ENCODE peak calls at places on chromosomes 5 and 9, in five cellular contexts. G is tibial nerve, S is mucosa of descending colon, X is prostate gland, E is heart left ventricle. A is an unnamed sample. For H3K4me1, the result is how much of the 10 kb centered on the place peaks cover.

GRCh38 chr9:95815961-95816360 is 59.5 kb upstream of the ERCC6L2 start:
- DNase-seq in G (no peak), S (no peak), X (no peak), E (no peak), A (no peak)

GRCh38 chr5:77971965-77972544 is 195.9 kb upstream of the TBCA start:
- DNase-seq in G (no peak), S (no peak), X (no peak), E (no peak), A (no peak)

GRCh38 chr5:34539183-34539582 is 116.9 kb upstream of the RAI14 start:
- DNase-seq in G (no peak), S (no peak), X (no peak), E (no peak), A (no peak)

GRCh38 chr5:83895860-83896259 is 175.2 kb upstream of the HAPLN1 start:
- DNase-seq in G (no peak), S (no peak), X (no peak), E (no peak), A (no peak)

GRCh38 chr5:73947876-73948275 is 321.9 kb downstream of the ARHGEF28 start:
- DNase-seq in G (no peak), S (no peak), X (no peak), E (no peak), A (no peak)

GRCh38 chr5:102241809-102242421 is 54.2 kb downstream of the SLCO4C1 start:
- DNase-seq in G (no peak), S (peak), X (no peak), E (no peak), A (no peak)

GRCh38 chr9:121735065-121735791 is 83.8 kb downstream of the DAB2IP start:
- DNase-seq in G (no peak), S (peak), X (no peak), E (no peak), A (no peak)

GRCh38 chr9:27118916-27119315 is 9.9 kb downstream of the TEK start:
- DNase-seq in G (no peak), S (no peak), X (no peak), E (no peak), A (no peak)

GRCh38 chr5:123549256-123549904 is 37.4 kb downstream of the CSNK1G3 start:
- DNase-seq in G (no peak), S (peak), X (no peak), E (no peak), A (no peak)

GRCh38 chr9:86645303-86645702 is 291.1 kb upstream of the TUT7 start:
- DNase-seq in G (no peak), S (no peak), X (no peak), E (no peak), A (no peak)

GRCh38 chr5:131242728-131243255 is 21.1 kb upstream of the CDC42SE2 start:
- DNase-seq in G (no peak), S (no peak), X (no peak), E (no peak), A (no peak)

GRCh38 chr9:121752929-121753328 is 101.5 kb downstream of the DAB2IP start:
- DNase-seq in G (no peak), S (no peak), X (no peak), E (no peak), A (no peak)

GRCh38 chr9:7216004-7216821 is 458.4 kb downstream of the KDM4C start:
- DNase-seq in G (no peak), S (no peak), X (no peak), E (no peak), A (no peak)

GRCh38 chr5:140239939-140240700 is 62.8 kb downstream of the PFDN1 start:
- DNase-seq in G (peak), S (peak), X (no peak), E (no peak), A (peak)

GRCh38 chr9:33676746-33677505 is 118.4 kb upstream of the PRSS3 start:
- DNase-seq in G (no peak), S (peak), X (peak), E (peak), A (peak)

GRCh38 chr5:39775458-39776365 is 350.9 kb upstream of the DAB2 start:
- DNase-seq in G (no peak), S (no peak), X (no peak), E (no peak), A (no peak)

GRCh38 chr5:38433160-38433861 is 123.1 kb downstream of the LIFR start:
- DNase-seq in G (no peak), S (no peak), X (no peak), E (peak), A (no peak)

GRCh38 chr9:101465330-101465915 is 29.8 kb upstream of the ALDOB start:
- DNase-seq in G (peak), S (peak), X (peak), E (no peak), A (peak)

GRCh38 chr9:131585375-131585774 is 40.1 kb downstream of the PRRT1B start:
- DNase-seq in G (no peak), S (no peak), X (no peak), E (no peak), A (no peak)

GRCh38 chr5:73373814-73374510 is 74.6 kb downstream of the FOXD1 start:
- DNase-seq in G (no peak), S (no peak), X (no peak), E (no peak), A (no peak)

GRCh38 chr5:168111433-168111832 is 180.0 kb upstream of the WWC1 start:
- DNase-seq in G (no peak), S (no peak), X (no peak), E (no peak), A (no peak)

GRCh38 chr9:127854169-127854833 is at the start of gene ENG:
- DNase-seq in G (peak), S (peak), X (peak), E (peak), A (peak)
- H3K4me1 ChIP-seq in G (under half), S (under half), X (under half), E (half or more), A (under half)

GRCh38 chr9:134707031-134707680 is 65.6 kb downstream of the COL5A1 start:
- DNase-seq in G (peak), S (peak), X (peak), E (peak), A (peak)
- H3K4me1 ChIP-seq in G (under half), S (under half), X (under half), E (half or more), A (under half)

DNA sequence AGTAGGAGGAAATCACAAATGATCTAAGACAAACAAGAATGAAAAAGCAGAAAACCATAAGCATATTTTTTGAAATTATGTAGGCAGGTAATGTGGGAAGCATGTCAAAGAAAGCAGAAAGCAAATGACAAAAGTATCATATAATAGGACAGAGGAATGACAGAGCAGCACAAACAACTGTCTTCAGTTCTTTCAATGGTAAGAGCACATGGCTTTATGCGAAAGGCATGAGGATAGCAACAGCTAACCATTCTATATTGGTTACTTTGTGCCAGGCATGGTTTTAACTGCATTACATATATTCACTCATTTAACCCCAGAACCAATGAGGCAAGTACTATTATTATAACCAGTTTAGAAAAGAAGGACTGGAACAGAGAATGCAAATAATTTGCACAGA is 137.4 kb downstream of the FBXL7 start:
- DNase-seq in G (no peak), S (no peak), X (no peak), E (no peak), A (no peak)
- H3K4me1 ChIP-seq in G (under half), S (under half), X (under half), E (under half), A (under half)

DNA sequence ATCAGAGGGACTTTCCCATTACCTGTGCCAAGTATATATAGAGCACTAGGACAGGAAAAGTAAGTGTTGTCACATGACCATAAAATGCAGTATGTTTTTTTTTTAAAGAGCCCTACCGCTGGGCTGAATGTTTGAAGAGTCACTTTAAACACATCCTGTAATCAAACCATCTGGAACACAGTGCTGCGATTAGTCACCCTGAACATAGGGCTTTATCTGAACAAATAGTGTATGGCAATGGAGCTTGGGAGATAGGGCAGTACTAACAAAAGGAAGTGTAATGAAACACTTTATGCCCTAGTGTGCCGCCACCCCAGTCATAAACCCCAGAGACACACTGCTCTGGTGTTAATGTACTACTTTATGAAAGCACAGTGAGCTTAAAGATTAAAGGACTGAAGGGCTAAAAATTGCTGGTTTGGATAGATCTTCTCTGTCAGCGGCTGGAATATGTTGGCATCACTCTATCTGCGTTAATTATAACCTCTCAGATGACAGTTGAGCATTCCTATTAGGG is 90.4 kb downstream of the ZNF608 start:
- DNase-seq in G (no peak), S (peak), X (peak), E (no peak), A (peak)
- H3K4me1 ChIP-seq in G (under half), S (half or more), X (under half), E (half or more), A (half or more)

GRCh38 chr5:134534726-134535110 is 9.2 kb downstream of the JADE2 start:
- DNase-seq in G (no peak), S (no peak), X (no peak), E (no peak), A (no peak)
- H3K4me1 ChIP-seq in G (under half), S (under half), X (under half), E (under half), A (under half)

GRCh38 chr5:172776235-172776594 is 5.2 kb upstream of the DUSP1 start:
- DNase-seq in G (no peak), S (no peak), X (peak), E (no peak), A (no peak)
- H3K4me1 ChIP-seq in G (under half), S (half or more), X (under half), E (under half), A (half or more)

DNA sequence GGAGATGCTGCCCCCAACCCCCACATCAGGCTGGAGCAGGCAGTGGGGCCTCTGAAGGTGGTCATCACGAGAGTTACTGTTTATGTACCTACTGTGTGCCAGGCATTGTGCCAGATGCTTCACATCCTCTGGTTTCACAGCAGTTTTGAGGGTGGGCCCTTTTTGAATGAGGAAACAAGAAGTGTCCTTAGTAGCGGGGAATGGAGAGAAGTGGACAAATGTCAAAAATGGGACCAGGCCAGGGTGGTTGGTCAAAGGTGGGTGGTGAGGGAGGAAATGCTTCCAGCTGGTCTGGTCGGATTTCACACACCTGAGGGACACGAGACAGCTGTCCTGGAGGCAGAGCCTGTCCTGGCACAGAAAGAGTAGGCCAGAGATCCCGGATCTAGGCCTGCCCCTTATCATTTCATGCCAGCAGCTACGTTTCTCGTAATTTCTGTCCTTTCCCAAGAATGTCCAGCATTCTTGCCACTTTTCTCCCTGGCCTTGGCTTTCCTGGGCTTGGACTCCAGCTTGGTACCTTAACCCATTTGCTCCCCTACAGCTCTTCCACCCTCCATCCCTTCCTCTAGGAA is 12.3 kb downstream of the RGS14 start:
- DNase-seq in G (no peak), S (no peak), X (no peak), E (no peak), A (peak)
- H3K4me1 ChIP-seq in G (under half), S (under half), X (under half), E (under half), A (half or more)

DNA sequence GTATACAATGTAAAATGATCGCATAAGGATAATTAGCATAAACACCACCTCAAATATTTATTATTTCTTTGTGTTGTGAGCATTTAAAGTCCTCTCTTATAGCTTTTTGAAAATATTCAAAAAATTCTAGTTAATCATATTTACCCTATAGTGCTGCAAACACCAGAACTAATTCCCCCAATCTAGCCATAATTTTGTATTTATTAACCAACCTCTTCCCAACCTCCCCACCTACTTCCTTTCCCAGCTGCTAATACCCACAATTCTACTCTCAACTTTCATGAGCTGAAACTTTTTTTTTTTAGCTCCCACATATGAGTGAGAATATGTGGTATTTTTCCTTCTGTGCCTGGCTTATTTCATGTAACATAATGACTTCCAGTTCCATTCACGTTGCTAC is 317.8 kb upstream of the ATP10B start:
- DNase-seq in G (no peak), S (no peak), X (no peak), E (no peak), A (no peak)
- H3K4me1 ChIP-seq in G (under half), S (under half), X (under half), E (under half), A (under half)

DNA sequence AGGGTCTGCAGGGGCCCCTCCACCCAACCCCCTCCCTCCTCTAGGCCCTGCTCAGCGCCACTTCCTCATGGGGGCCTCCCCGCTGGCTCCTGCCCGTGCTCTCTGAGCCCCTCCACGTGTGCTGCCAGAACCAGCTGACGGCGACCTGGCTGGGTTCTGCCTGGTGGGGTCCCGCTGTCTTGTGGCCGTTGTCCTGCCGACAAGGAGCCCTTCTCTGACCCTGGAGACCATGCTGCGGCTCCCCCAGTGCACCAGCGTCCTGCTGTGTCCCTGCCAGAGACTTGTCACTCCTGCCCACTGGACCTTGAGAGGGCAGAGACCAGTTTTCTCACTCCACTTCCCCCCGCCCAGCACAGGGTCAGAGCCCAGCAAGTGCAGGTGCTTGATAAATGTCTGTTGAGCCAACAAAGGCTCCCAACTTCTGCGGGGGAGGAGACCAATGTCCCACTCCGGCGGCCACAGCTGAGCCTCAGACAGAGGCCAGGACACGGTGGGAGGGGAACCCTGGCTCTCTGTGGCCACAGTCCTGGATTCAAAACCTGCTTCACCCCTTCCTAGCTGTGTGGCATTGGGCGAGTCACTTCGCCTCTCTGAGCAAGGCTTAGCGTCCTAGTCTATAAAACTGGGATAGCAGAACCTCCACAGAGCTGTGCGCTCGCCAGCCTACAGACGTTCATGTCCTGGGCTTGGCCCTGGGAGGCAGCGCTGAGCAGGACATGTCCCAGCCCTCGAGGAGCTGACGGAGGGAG is 24.8 kb downstream of the SARDH start:
- DNase-seq in G (no peak), S (no peak), X (no peak), E (peak), A (no peak)
- H3K4me1 ChIP-seq in G (under half), S (under half), X (under half), E (under half), A (under half)

A was measured in body of pancreas.